ENCODE peak calls at places on chromosomes 2 and 18, in nine cellular contexts. One of them, this sample, is unnamed.

GRCh38 chr2:73402386-73403103 is 16.9 kb downstream of the ALMS1 start:
- DNase-seq in upper lobe of right lung: no peak
- DNase-seq in hepatocyte: no peak
- DNase-seq in epithelial cell of esophagus: no peak
- DNase-seq in prostate gland: no peak
- DNase-seq in sigmoid colon: no peak
- DNase-seq in IMR-90: no peak
- DNase-seq in bronchial epithelial cell: no peak
- DNase-seq in ovary: no peak
- DNase-seq in this sample: no peak

GRCh38 chr2:65315042-65315441 is 87.4 kb downstream of the ACTR2 start:
- DNase-seq in upper lobe of right lung: no peak
- DNase-seq in hepatocyte: no peak
- DNase-seq in epithelial cell of esophagus: peak; percentile 60
- DNase-seq in prostate gland: no peak
- DNase-seq in sigmoid colon: peak; percentile 25
- DNase-seq in IMR-90: peak; percentile 31
- DNase-seq in bronchial epithelial cell: peak; percentile 69
- DNase-seq in ovary: no peak
- DNase-seq in this sample: no peak

GRCh38 chr18:21955757-21956652 is 213.4 kb upstream of the GATA6 start:
- DNase-seq in upper lobe of right lung: peak; percentile 91
- DNase-seq in hepatocyte: peak; percentile 87
- DNase-seq in epithelial cell of esophagus: peak; percentile 71
- DNase-seq in prostate gland: peak; percentile 66
- DNase-seq in sigmoid colon: peak; percentile 79
- DNase-seq in IMR-90: peak; percentile 60
- DNase-seq in bronchial epithelial cell: peak; percentile 46
- DNase-seq in ovary: peak; percentile 86
- DNase-seq in this sample: no peak

GRCh38 chr2:190781604-190782198 is 98.9 kb upstream of the GLS start:
- DNase-seq in upper lobe of right lung: no peak
- DNase-seq in hepatocyte: peak; percentile 78
- DNase-seq in epithelial cell of esophagus: peak; percentile 71
- DNase-seq in prostate gland: peak; percentile 16
- DNase-seq in sigmoid colon: peak; percentile 71
- DNase-seq in IMR-90: peak; percentile 76
- DNase-seq in bronchial epithelial cell: peak; percentile 56
- DNase-seq in ovary: peak; percentile 44
- DNase-seq in this sample: no peak

GRCh38 chr2:233711312-233712008 is 1.2 kb upstream of the UGT1A5 start:
- DNase-seq in upper lobe of right lung: peak; percentile 92
- DNase-seq in hepatocyte: peak; percentile 89
- DNase-seq in epithelial cell of esophagus: peak; percentile 78
- DNase-seq in prostate gland: peak; percentile 85
- DNase-seq in sigmoid colon: peak; percentile 78
- DNase-seq in IMR-90: peak; percentile 73
- DNase-seq in bronchial epithelial cell: peak; percentile 60
- DNase-seq in ovary: peak; percentile 24
- DNase-seq in this sample: peak; percentile 57

GRCh38 chr18:7492385-7492784 is 74.7 kb upstream of the PTPRM start:
- DNase-seq in upper lobe of right lung: no peak
- DNase-seq in hepatocyte: no peak
- DNase-seq in epithelial cell of esophagus: no peak
- DNase-seq in prostate gland: peak; percentile 37
- DNase-seq in sigmoid colon: no peak
- DNase-seq in IMR-90: no peak
- DNase-seq in bronchial epithelial cell: no peak
- DNase-seq in ovary: no peak
- DNase-seq in this sample: peak; percentile 87

GRCh38 chr2:45960057-45960863 is 308.8 kb downstream of the PRKCE start:
- DNase-seq in upper lobe of right lung: no peak
- DNase-seq in hepatocyte: peak; percentile 27
- DNase-seq in epithelial cell of esophagus: peak; percentile 38
- DNase-seq in prostate gland: no peak
- DNase-seq in sigmoid colon: peak; percentile 17
- DNase-seq in IMR-90: no peak
- DNase-seq in bronchial epithelial cell: peak; percentile 27
- DNase-seq in ovary: no peak
- DNase-seq in this sample: no peak

GRCh38 chr2:236239276-236240065 is 24.7 kb downstream of the ASB18 start:
- DNase-seq in upper lobe of right lung: no peak
- DNase-seq in hepatocyte: no peak
- DNase-seq in epithelial cell of esophagus: no peak
- DNase-seq in prostate gland: no peak
- DNase-seq in sigmoid colon: no peak
- DNase-seq in IMR-90: no peak
- DNase-seq in bronchial epithelial cell: no peak
- DNase-seq in ovary: no peak
- DNase-seq in this sample: no peak

GRCh38 chr2:55000335-55000734 is 49.9 kb downstream of the RTN4 start:
- DNase-seq in upper lobe of right lung: no peak
- DNase-seq in hepatocyte: no peak
- DNase-seq in epithelial cell of esophagus: no peak
- DNase-seq in prostate gland: no peak
- DNase-seq in sigmoid colon: no peak
- DNase-seq in IMR-90: no peak
- DNase-seq in bronchial epithelial cell: no peak
- DNase-seq in ovary: no peak
- DNase-seq in this sample: no peak

GRCh38 chr18:7032537-7032936 is 85.1 kb downstream of the LAMA1 start:
- DNase-seq in upper lobe of right lung: no peak
- DNase-seq in hepatocyte: no peak
- DNase-seq in epithelial cell of esophagus: no peak
- DNase-seq in prostate gland: no peak
- DNase-seq in sigmoid colon: no peak
- DNase-seq in IMR-90: no peak
- DNase-seq in bronchial epithelial cell: no peak
- DNase-seq in ovary: no peak
- DNase-seq in this sample: no peak

GRCh38 chr2:234257859-234258561 is 207.5 kb downstream of the SPP2 start:
- DNase-seq in upper lobe of right lung: no peak
- DNase-seq in hepatocyte: peak; percentile 86
- DNase-seq in epithelial cell of esophagus: peak; percentile 98
- DNase-seq in prostate gland: peak; percentile 82
- DNase-seq in sigmoid colon: no peak
- DNase-seq in IMR-90: peak; percentile 99
- DNase-seq in bronchial epithelial cell: peak; percentile 97
- DNase-seq in ovary: no peak
- DNase-seq in this sample: no peak

GRCh38 chr2:85850451-85850850 is 38.3 kb downstream of the ST3GAL5 start:
- DNase-seq in upper lobe of right lung: no peak
- DNase-seq in hepatocyte: no peak
- DNase-seq in epithelial cell of esophagus: no peak
- DNase-seq in prostate gland: no peak
- DNase-seq in sigmoid colon: no peak
- DNase-seq in IMR-90: no peak
- DNase-seq in bronchial epithelial cell: no peak
- DNase-seq in ovary: no peak
- DNase-seq in this sample: no peak

GRCh38 chr18:9157806-9158205 is 21.2 kb downstream of the ANKRD12 start:
- DNase-seq in upper lobe of right lung: no peak
- DNase-seq in hepatocyte: no peak
- DNase-seq in epithelial cell of esophagus: no peak
- DNase-seq in prostate gland: no peak
- DNase-seq in sigmoid colon: no peak
- DNase-seq in IMR-90: no peak
- DNase-seq in bronchial epithelial cell: no peak
- DNase-seq in ovary: no peak
- DNase-seq in this sample: no peak

GRCh38 chr2:234880551-234881211 is 71.1 kb upstream of the SH3BP4 start:
- DNase-seq in upper lobe of right lung: no peak
- DNase-seq in hepatocyte: peak; percentile 37
- DNase-seq in epithelial cell of esophagus: peak; percentile 97
- DNase-seq in prostate gland: no peak
- DNase-seq in sigmoid colon: no peak
- DNase-seq in IMR-90: peak; percentile 100
- DNase-seq in bronchial epithelial cell: peak; percentile 99
- DNase-seq in ovary: no peak
- DNase-seq in this sample: no peak

GRCh38 chr2:235727891-235728380 is 234.1 kb downstream of the AGAP1 start:
- DNase-seq in upper lobe of right lung: no peak
- DNase-seq in hepatocyte: no peak
- DNase-seq in epithelial cell of esophagus: no peak
- DNase-seq in prostate gland: no peak
- DNase-seq in sigmoid colon: no peak
- DNase-seq in IMR-90: no peak
- DNase-seq in bronchial epithelial cell: no peak
- DNase-seq in ovary: no peak
- DNase-seq in this sample: no peak

GRCh38 chr18:446941-447560 is 53.5 kb downstream of the COLEC12 start:
- DNase-seq in upper lobe of right lung: no peak
- DNase-seq in hepatocyte: no peak
- DNase-seq in epithelial cell of esophagus: no peak
- DNase-seq in prostate gland: no peak
- DNase-seq in sigmoid colon: no peak
- DNase-seq in IMR-90: peak; percentile 57
- DNase-seq in bronchial epithelial cell: no peak
- DNase-seq in ovary: no peak
- DNase-seq in this sample: no peak

GRCh38 chr2:162013514-162014205 is 60.4 kb downstream of the DPP4 start:
- DNase-seq in upper lobe of right lung: no peak
- DNase-seq in hepatocyte: no peak
- DNase-seq in epithelial cell of esophagus: no peak
- DNase-seq in prostate gland: no peak
- DNase-seq in sigmoid colon: no peak
- DNase-seq in IMR-90: no peak
- DNase-seq in bronchial epithelial cell: no peak
- DNase-seq in ovary: no peak
- DNase-seq in this sample: no peak

GRCh38 chr2:214395040-214395439 is 15.8 kb upstream of the VWC2L start:
- DNase-seq in upper lobe of right lung: no peak
- DNase-seq in hepatocyte: no peak
- DNase-seq in epithelial cell of esophagus: peak; percentile 57
- DNase-seq in prostate gland: peak; percentile 12
- DNase-seq in sigmoid colon: no peak
- DNase-seq in IMR-90: no peak
- DNase-seq in bronchial epithelial cell: peak; percentile 70
- DNase-seq in ovary: no peak
- DNase-seq in this sample: peak; percentile 88

GRCh38 chr2:76953733-76954347 is 568.3 kb downstream of the LRRTM4 start:
- DNase-seq in upper lobe of right lung: no peak
- DNase-seq in hepatocyte: peak; percentile 73
- DNase-seq in epithelial cell of esophagus: peak; percentile 48
- DNase-seq in prostate gland: peak; percentile 35
- DNase-seq in sigmoid colon: no peak
- DNase-seq in IMR-90: peak; percentile 41
- DNase-seq in bronchial epithelial cell: peak; percentile 58
- DNase-seq in ovary: no peak
- DNase-seq in this sample: peak; percentile 43
- H3K4me3 ChIP-seq in upper lobe of right lung: no peak overlapping the region
- H3K4me3 ChIP-seq in hepatocyte: no peak overlapping the region
- H3K4me3 ChIP-seq in epithelial cell of esophagus: no peak overlapping the region
- H3K4me3 ChIP-seq in prostate gland: no peak overlapping the region
- H3K4me3 ChIP-seq in sigmoid colon: no peak overlapping the region
- H3K4me3 ChIP-seq in IMR-90: no peak overlapping the region
- H3K4me3 ChIP-seq in bronchial epithelial cell: no peak overlapping the region
- H3K4me3 ChIP-seq in ovary: no peak overlapping the region
- H3K4me3 ChIP-seq in this sample: no peak overlapping the region

DNA sequence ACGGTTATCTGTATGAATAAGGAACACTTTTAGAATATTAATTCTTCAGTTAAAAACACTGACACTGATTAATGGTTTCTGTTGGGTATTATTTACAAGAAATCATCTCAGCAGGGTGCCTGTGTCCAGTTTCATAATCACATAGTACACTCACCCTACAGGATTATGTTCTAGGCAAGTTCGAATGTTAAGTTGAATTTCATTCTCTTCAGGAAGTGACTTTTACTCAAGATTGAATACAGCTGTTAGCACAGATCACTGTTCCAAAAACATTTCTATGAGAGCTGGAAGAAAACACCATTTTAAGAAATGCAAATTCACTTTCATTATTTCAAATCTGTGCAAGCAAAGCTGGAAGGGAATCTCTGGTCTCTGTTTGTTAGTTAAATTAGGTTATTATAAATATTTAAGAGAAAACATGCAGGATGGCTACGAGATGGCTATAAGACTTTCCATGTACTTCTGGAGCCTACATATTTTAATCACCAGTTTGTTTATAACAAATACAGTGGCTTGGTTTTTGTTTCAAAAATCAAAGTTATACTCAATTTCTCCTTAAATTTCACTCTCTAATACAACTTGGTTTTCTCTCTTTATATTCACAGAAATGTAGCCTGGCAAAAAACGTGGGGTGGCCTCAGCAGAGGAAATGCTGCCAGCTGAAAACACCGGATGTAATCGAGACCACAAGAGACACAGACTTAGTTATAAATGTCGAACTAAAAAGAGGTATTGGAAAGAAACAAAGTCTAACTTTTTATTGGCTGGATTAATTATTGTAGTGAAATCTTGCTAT is 65.8 kb downstream of the RBMS1 start:
- DNase-seq in upper lobe of right lung: no peak
- DNase-seq in hepatocyte: no peak
- DNase-seq in epithelial cell of esophagus: no peak
- DNase-seq in prostate gland: no peak
- DNase-seq in sigmoid colon: no peak
- DNase-seq in IMR-90: peak; percentile 87
- DNase-seq in bronchial epithelial cell: no peak
- DNase-seq in ovary: no peak
- DNase-seq in this sample: no peak
- TF ChIP-seq CTCF in upper lobe of right lung: no peak
- TF ChIP-seq CTCF in hepatocyte: no peak
- TF ChIP-seq CTCF in epithelial cell of esophagus: no peak
- TF ChIP-seq CTCF in prostate gland: no peak
- TF ChIP-seq CTCF in sigmoid colon: no peak
- TF ChIP-seq CTCF in IMR-90: no peak
- TF ChIP-seq CTCF in bronchial epithelial cell: no peak
- TF ChIP-seq CTCF in ovary: no peak
- TF ChIP-seq CTCF in this sample: no peak

DNA sequence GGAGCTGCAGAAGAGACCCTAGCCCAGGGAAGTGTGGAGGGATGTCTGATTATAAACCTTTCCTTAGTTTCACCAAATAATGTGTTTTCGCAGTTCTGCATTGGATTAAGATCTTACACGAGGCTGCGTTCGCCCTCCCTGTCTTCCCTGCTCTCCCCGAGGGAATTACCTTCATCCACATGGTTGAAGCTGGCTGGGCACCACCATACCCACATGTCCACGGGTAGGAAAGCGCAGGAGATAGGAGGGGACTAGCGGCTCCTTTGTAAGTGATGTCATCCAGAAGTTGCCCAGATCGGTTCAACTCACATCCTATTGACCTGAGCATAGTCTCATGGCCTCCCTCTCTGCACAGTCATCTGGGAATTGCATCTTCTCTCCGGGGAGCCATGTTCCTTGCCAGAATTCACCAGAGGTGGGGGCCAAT is 1.1 kb downstream of the TTL start:
- DNase-seq in upper lobe of right lung: no peak
- DNase-seq in hepatocyte: peak; percentile 46
- DNase-seq in epithelial cell of esophagus: peak; percentile 65
- DNase-seq in prostate gland: no peak
- DNase-seq in sigmoid colon: no peak
- DNase-seq in IMR-90: peak; percentile 73
- DNase-seq in bronchial epithelial cell: peak; percentile 59
- DNase-seq in ovary: no peak
- DNase-seq in this sample: no peak
- H3K4me3 ChIP-seq in upper lobe of right lung: peak overlapping the region; percentile 83
- H3K4me3 ChIP-seq in hepatocyte: peak overlapping the region; percentile 84
- H3K4me3 ChIP-seq in epithelial cell of esophagus: peak overlapping the region; percentile 81
- H3K4me3 ChIP-seq in prostate gland: peak overlapping the region; percentile 78
- H3K4me3 ChIP-seq in sigmoid colon: peak overlapping the region; percentile 71
- H3K4me3 ChIP-seq in IMR-90: peak overlapping the region; percentile 94
- H3K4me3 ChIP-seq in bronchial epithelial cell: peak overlapping the region; percentile 78
- H3K4me3 ChIP-seq in ovary: peak overlapping the region; percentile 85
- H3K4me3 ChIP-seq in this sample: peak overlapping the region; percentile 64

GRCh38 chr18:45916302-45916701 is 50.8 kb downstream of the EPG5 start:
- DNase-seq in upper lobe of right lung: no peak
- DNase-seq in hepatocyte: peak; percentile 10
- DNase-seq in epithelial cell of esophagus: no peak
- DNase-seq in prostate gland: no peak
- DNase-seq in sigmoid colon: no peak
- DNase-seq in IMR-90: no peak
- DNase-seq in bronchial epithelial cell: no peak
- DNase-seq in ovary: no peak
- DNase-seq in this sample: no peak
- TF ChIP-seq CTCF in upper lobe of right lung: no peak
- TF ChIP-seq CTCF in hepatocyte: no peak
- TF ChIP-seq CTCF in epithelial cell of esophagus: peak; percentile 12
- TF ChIP-seq CTCF in prostate gland: peak; percentile 5
- TF ChIP-seq CTCF in sigmoid colon: no peak
- TF ChIP-seq CTCF in IMR-90: no peak
- TF ChIP-seq CTCF in bronchial epithelial cell: peak; percentile 3
- TF ChIP-seq CTCF in ovary: no peak
- TF ChIP-seq CTCF in this sample: peak; percentile 47

This sample was measured in LNCaP clone FGC.